ENCODE peak calls at places on chromosomes 1 and 21, in six cellular contexts. P, C, Q, V, F and B are unnamed samples.

GRCh38 chr1:76998582-76999189 is 131.4 kb downstream of the ST6GALNAC5 start:
- DNase-seq in P (peak; percentile 61), C (peak; percentile 96), Q (no peak), V (peak; percentile 8), F (no peak), B (peak; percentile 15)

GRCh38 chr1:201184307-201184706 is 6.3 kb upstream of the IGFN1 start:
- DNase-seq in P (peak; percentile 12), C (no peak), Q (no peak), V (no peak), F (no peak), B (no peak)

GRCh38 chr1:229186373-229187056 is 84.4 kb upstream of the RAB4A start:
- DNase-seq in P (no peak), C (no peak), Q (no peak), V (no peak), F (no peak), B (no peak)

GRCh38 chr1:20486457-20487235 is 636 bp upstream of the CAMK2N1 start:
- DNase-seq in P (peak; percentile 76), C (no peak), Q (peak; percentile 87), V (no peak), F (peak; percentile 86), B (no peak)

GRCh38 chr1:224058303-224058702 is 55.6 kb upstream of the FBXO28 start:
- DNase-seq in P (no peak), C (peak; percentile 97), Q (no peak), V (no peak), F (no peak), B (no peak)

GRCh38 chr1:12057382-12057781 is 5.7 kb upstream of the TNFRSF8 start:
- DNase-seq in P (peak; percentile 23), C (peak; percentile 24), Q (no peak), V (no peak), F (no peak), B (no peak)

GRCh38 chr1:78834201-78834741 is 172.3 kb downstream of the ADGRL4 start:
- DNase-seq in P (no peak), C (no peak), Q (no peak), V (no peak), F (no peak), B (no peak)

GRCh38 chr21:45596704-45597318 is 46.7 kb upstream of the PCBP3 start:
- DNase-seq in P (peak; percentile 49), C (peak; percentile 29), Q (peak; percentile 68), V (no peak), F (peak; percentile 70), B (no peak)

GRCh38 chr1:243286409-243287127 is 30.7 kb downstream of the SDCCAG8 start:
- DNase-seq in P (no peak), C (peak; percentile 27), Q (no peak), V (no peak), F (no peak), B (no peak)

GRCh38 chr1:201702936-201703335 is 126.0 kb upstream of the IPO9 start:
- DNase-seq in P (no peak), C (no peak), Q (no peak), V (no peak), F (no peak), B (no peak)

GRCh38 chr1:115706009-115706362 is 62.5 kb downstream of the CASQ2 start:
- DNase-seq in P (no peak), C (no peak), Q (no peak), V (no peak), F (no peak), B (no peak)

GRCh38 chr1:180680558-180681144 is 48.8 kb downstream of the XPR1 start:
- DNase-seq in P (peak; percentile 44), C (peak; percentile 53), Q (no peak), V (peak; percentile 39), F (no peak), B (no peak)

GRCh38 chr1:223704921-223705878 is 7.1 kb upstream of the CAPN2 start:
- DNase-seq in P (peak; percentile 87), C (no peak), Q (no peak), V (no peak), F (no peak), B (no peak)

GRCh38 chr1:218705391-218705790 is 360.3 kb downstream of the TGFB2 start:
- DNase-seq in P (no peak), C (peak; percentile 79), Q (no peak), V (no peak), F (no peak), B (no peak)

GRCh38 chr1:180691322-180691721 is 59.5 kb downstream of the XPR1 start:
- DNase-seq in P (peak; percentile 7), C (no peak), Q (no peak), V (no peak), F (no peak), B (no peak)

GRCh38 chr1:92515796-92516201 is 29.1 kb upstream of the GFI1 start:
- DNase-seq in P (peak; percentile 60), C (no peak), Q (no peak), V (no peak), F (no peak), B (no peak)

GRCh38 chr1:206002833-206003532 is at the start of gene RAB7B:
- DNase-seq in P (peak; percentile 84), C (peak; percentile 81), Q (peak; percentile 55), V (peak; percentile 39), F (peak; percentile 82), B (no peak)

GRCh38 chr1:113763651-113764050 is 4.4 kb upstream of the PHTF1 start:
- DNase-seq in P (no peak), C (no peak), Q (no peak), V (no peak), F (no peak), B (no peak)

GRCh38 chr1:70441392-70442035 is 30.4 kb downstream of the CTH start:
- DNase-seq in P (no peak), C (no peak), Q (no peak), V (no peak), F (no peak), B (no peak)

GRCh38 chr1:70434253-70434859 is 23.3 kb downstream of the CTH start:
- DNase-seq in P (no peak), C (no peak), Q (no peak), V (no peak), F (no peak), B (no peak)

GRCh38 chr1:70438529-70438928 is 27.5 kb downstream of the CTH start:
- DNase-seq in P (no peak), C (peak; percentile 13), Q (no peak), V (no peak), F (no peak), B (no peak)

GRCh38 chr1:70440642-70441391 is 29.7 kb downstream of the CTH start:
- DNase-seq in P (no peak), C (no peak), Q (no peak), V (no peak), F (no peak), B (peak; percentile 19)

DNA sequence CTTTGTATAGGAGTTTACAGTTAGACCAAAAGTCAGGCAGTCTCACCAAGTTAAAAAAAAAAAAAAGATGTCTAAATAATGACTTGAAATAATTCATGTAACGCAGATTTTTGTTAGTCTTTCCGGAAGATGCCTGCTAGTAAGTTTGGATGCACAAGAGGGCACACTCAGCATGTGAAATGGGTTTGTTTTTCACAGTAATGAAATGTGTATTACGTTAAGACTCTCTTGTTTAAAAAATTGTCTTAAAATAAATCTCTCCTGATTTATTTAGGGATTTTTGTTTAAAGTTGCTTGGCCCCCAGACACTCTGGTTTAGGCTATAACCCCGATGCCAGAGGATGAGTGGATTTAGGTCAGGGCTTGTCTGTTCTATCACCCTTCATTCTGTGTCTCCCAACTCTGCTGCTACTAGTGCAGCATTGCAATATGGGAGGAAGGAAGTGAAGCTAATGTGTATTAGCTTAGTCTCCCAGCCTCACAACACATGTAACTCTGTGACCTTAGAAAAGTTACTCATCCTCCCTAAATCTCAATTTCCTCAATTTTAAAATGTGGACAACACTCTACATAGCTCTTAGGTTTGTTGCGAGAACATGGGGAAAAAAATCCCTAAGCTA is 25.7 kb downstream of the CTH start:
- DNase-seq in P (peak; percentile 29), C (no peak), Q (no peak), V (no peak), F (no peak), B (no peak)
- TF ChIP-seq CTCF in P (peak; percentile 22), C (no peak), Q (peak; percentile 54), V (peak; percentile 58), F (no peak), B (peak; percentile 64)

DNA sequence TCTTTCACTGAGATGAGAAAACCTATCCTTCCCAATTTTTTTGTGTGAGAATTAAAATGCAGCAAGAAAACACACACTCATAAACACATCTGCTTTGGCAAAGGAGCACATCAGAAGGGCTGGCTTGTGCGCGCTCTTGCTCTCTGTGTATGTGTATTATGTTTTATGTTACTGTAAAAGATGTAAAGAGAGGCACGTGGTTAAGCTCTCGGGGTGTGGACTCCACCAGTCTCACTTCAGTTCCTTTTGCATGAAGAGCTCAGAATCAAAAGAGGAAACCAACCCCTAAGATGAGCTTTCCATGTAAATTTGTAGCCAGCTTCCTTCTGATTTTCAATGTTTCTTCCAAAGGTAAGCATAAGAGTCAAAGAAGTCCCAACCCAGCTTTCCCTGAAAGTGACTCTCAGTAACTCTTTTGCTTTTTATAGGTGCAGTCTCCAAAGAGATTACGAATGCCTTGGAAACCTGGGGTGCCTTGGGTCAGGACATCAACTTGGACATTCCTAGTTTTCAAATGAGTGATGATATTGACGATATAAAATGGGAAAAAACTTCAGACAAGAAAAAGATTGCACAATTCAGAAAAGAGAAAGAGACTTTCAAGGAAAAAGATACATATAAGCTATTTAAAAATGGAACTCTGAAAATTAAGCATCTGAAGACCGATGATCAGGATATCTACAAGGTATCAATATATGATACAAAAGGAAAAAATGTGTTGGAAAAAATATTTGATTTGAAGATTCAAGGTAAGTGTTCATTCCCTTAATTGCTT is at the start of gene CD2:
- DNase-seq in P (no peak), C (no peak), Q (no peak), V (no peak), F (no peak), B (no peak)
- H3K4me3 ChIP-seq in P (no peak within 1 kb of the TSS), C (no peak within 1 kb of the TSS), Q (no peak within 1 kb of the TSS), V (no peak within 1 kb of the TSS), F (peak within 1 kb of the TSS; percentile 10), B (no peak within 1 kb of the TSS)

GRCh38 chr21:37592496-37592895 is 225.9 kb downstream of the DYRK1A start:
- DNase-seq in P (no peak), C (no peak), Q (no peak), V (no peak), F (no peak), B (no peak)

GRCh38 chr21:37593740-37594471 is 227.3 kb downstream of the DYRK1A start:
- DNase-seq in P (no peak), C (no peak), Q (no peak), V (no peak), F (no peak), B (no peak)

GRCh38 chr21:37593015-37593414 is 226.4 kb downstream of the DYRK1A start:
- DNase-seq in P (no peak), C (no peak), Q (no peak), V (no peak), F (no peak), B (no peak)

GRCh38 chr21:37594472-37594951 is 227.9 kb downstream of the DYRK1A start:
- DNase-seq in P (no peak), C (no peak), Q (no peak), V (no peak), F (no peak), B (no peak)

DNA sequence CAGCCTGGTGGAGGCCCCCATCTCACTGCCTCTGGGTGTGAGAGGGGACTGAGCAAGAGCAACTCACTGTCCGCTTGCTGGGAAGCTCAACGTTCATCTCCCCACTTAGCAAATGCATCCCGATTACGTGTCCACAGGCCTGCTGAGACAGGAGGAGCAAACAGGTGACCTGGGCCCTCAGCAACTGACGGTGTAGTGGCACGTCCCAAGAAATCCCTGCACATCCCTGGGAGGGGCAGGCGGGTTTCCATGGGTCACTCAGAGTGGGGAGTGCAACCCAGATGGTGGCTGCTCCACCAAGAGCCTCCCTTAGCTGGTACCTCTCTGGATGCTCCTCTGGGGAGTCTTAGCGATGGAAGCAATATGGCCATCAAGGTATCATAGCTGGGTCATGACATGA is 229.4 kb downstream of the DYRK1A start:
- DNase-seq in P (no peak), C (no peak), Q (no peak), V (no peak), F (no peak), B (no peak)
- TF ChIP-seq CTCF in P (no peak), C (no peak), Q (no peak), V (no peak), F (no peak), B (no peak)

GRCh38 chr1:31798433-31799195 is 17.2 kb downstream of the SPOCD1 start:
- DNase-seq in P (peak; percentile 80), C (peak; percentile 92), Q (peak; percentile 39), V (peak; percentile 75), F (peak; percentile 55), B (no peak)
- H3K4me3 ChIP-seq in P (no peak overlapping the region), C (peak overlapping the region; percentile 20), Q (no peak overlapping the region), V (peak overlapping the region; percentile 88), F (no peak overlapping the region), B (peak overlapping the region; percentile 51)